ENCODE peak calls at places on chromosomes 4 and X, in nine cellular contexts. P is immature natural killer cell; H is choroid plexus epithelial cell; T is OCI-LY7; V is stimulated activated CD8-positive, alpha-beta memory T cell treated with anti-CD3 and anti-CD28 coated beads, Interleukin-2, amount 100 ng/mL, for 48 hours; X is IMR-90; G is ovary; Q is activated CD8-positive, alpha-beta memory T cell treated with anti-CD3 and anti-CD28 coated beads, Interleukin-2, amount 50 U/mL, for 4 hours; I is mesothelial cell of epicardium. S is an unnamed sample.

GRCh38 chr4:2076908-2077534 is 17.9 kb downstream of the NAT8L start:
- DNase-seq in V (no peak), H (no peak), G (no peak), X (no peak), Q (no peak), T (no peak), P (no peak), I (no peak), S (no peak)

GRCh38 chr4:41119867-41120295 is 94.5 kb downstream of the APBB2 start:
- DNase-seq in G (no peak), Q (no peak), P (no peak), I (peak), T (no peak), V (no peak), H (no peak), X (no peak), S (no peak)

GRCh38 chr4:62814510-62815047 is 1594.7 kb downstream of the TECRL start:
- DNase-seq in I (no peak), Q (no peak), V (no peak), P (no peak), T (no peak), H (no peak), G (no peak), X (no peak), S (no peak)

GRCh38 chr4:149781150-149781549 is 34.5 kb downstream of the IQCM start:
- DNase-seq in H (peak), Q (no peak), V (no peak), I (no peak), P (no peak), T (no peak), G (no peak), X (peak), S (peak)

GRCh38 chr4:40564004-40564403 is 65.7 kb downstream of the RBM47 start:
- DNase-seq in I (no peak), T (no peak), G (no peak), H (no peak), V (no peak), Q (no peak), P (no peak), X (no peak), S (peak)

GRCh38 chrX:154600962-154601374 is 16.0 kb downstream of the CTAG1A start:
- DNase-seq in V (no peak), T (no peak), P (no peak), H (peak), Q (no peak), I (no peak), X (no peak), G (no peak), S (peak)

GRCh38 chr4:81473086-81473396 is 1.3 kb upstream of the RASGEF1B start:
- DNase-seq in G (no peak), H (no peak), I (no peak), V (no peak), X (no peak), T (peak), Q (no peak), P (no peak), S (no peak)

GRCh38 chrX:154724999-154725756 is 25.7 kb downstream of the GAB3 start:
- DNase-seq in I (no peak), H (no peak), G (no peak), Q (no peak), V (no peak), X (no peak), P (peak), T (no peak), S (no peak)

GRCh38 chr4:118867311-118868067 is 21.2 kb upstream of the SYNPO2 start:
- DNase-seq in T (no peak), Q (no peak), X (peak), P (no peak), H (no peak), V (no peak), G (no peak), I (no peak), S (peak)

GRCh38 chrX:25048176-25048575 is 32.4 kb upstream of the ARX start:
- DNase-seq in I (no peak), G (no peak), T (no peak), X (no peak), Q (no peak), V (no peak), H (no peak), P (no peak), S (no peak)

GRCh38 chr4:88341227-88342192 is 37.1 kb upstream of the HERC6 start:
- DNase-seq in P (no peak), H (peak), G (peak), X (peak), T (no peak), V (no peak), I (no peak), Q (no peak), S (peak)

GRCh38 chr4:22778547-22779163 is 85.9 kb downstream of the GBA3 start:
- DNase-seq in V (no peak), G (no peak), T (no peak), H (no peak), X (no peak), Q (no peak), I (no peak), P (no peak), S (no peak)

GRCh38 chr4:187183351-187183750 is 459.7 kb upstream of the FAT1 start:
- DNase-seq in G (no peak), P (no peak), T (no peak), V (no peak), X (no peak), H (no peak), I (no peak), Q (no peak), S (peak)

GRCh38 chr4:102849579-102850104 is 19.1 kb upstream of the CISD2 start:
- DNase-seq in Q (no peak), G (no peak), P (no peak), X (no peak), T (no peak), V (no peak), H (no peak), I (no peak), S (no peak)

GRCh38 chr4:8033067-8033755 is 93.5 kb upstream of the AFAP1 start:
- DNase-seq in P (no peak), T (no peak), X (no peak), V (no peak), G (no peak), Q (no peak), I (no peak), H (no peak), S (no peak)

GRCh38 chrX:76148011-76148665 is 24.7 kb upstream of the PBDC1 start:
- DNase-seq in X (peak), I (no peak), V (no peak), P (peak), T (peak), Q (no peak), H (peak), G (peak), S (peak)

S was measured in astrocyte of the spinal cord.